ENCODE peak calls at places on chromosomes 13 and 19, in six cellular contexts. O is fibroblast of mammary gland; X is activated T-cell treated with anti-CD3 and anti-CD28 coated beads, Interleukin-2, amount 50 U/mL, for 4 hours; E is neural progenitor cell; V is NCI-H2081; W is stimulated activated CD8-positive, alpha-beta memory T cell treated with anti-CD3 and anti-CD28 coated beads, Interleukin-4, amount 100 ng/mL, for 4 hours. T is an unnamed sample.

GRCh38 chr19:6717036-6717435 is 3.4 kb downstream of the C3 start:
- DNase-seq in O (no peak), X (no peak), E (no peak), V (no peak), W (no peak), T (no peak)

GRCh38 chr13:45490068-45490467 is 25.3 kb downstream of the COG3 start:
- DNase-seq in O (no peak), X (no peak), E (no peak), V (no peak), W (no peak), T (no peak)

GRCh38 chr19:5828661-5829566 is 10.6 kb downstream of the FUT6 start:
- DNase-seq in O (no peak), X (no peak), E (peak), V (peak), W (no peak), T (no peak)

GRCh38 chr13:28530729-28531194 is 35.8 kb upstream of the FLT1 start:
- DNase-seq in O (peak), X (no peak), E (no peak), V (no peak), W (no peak), T (no peak)

GRCh38 chr19:57099199-57099661 is 20.6 kb upstream of the USP29 start:
- DNase-seq in O (peak), X (peak), E (peak), V (no peak), W (no peak), T (no peak)

GRCh38 chr13:75050419-75051066 is 431.4 kb downstream of the TBC1D4 start:
- DNase-seq in O (peak), X (no peak), E (no peak), V (no peak), W (no peak), T (no peak)

GRCh38 chr13:104779311-104779710 is 1713.1 kb upstream of the SLC10A2 start:
- DNase-seq in O (peak), X (no peak), E (peak), V (no peak), W (no peak), T (no peak)

GRCh38 chr13:112443191-112444000 is 67.2 kb downstream of the SPACA7 start:
- DNase-seq in O (no peak), X (no peak), E (peak), V (no peak), W (no peak), T (no peak)

GRCh38 chr19:7658219-7658686 is 10.6 kb upstream of the RETN start:
- DNase-seq in O (no peak), X (no peak), E (peak), V (no peak), W (no peak), T (no peak)

GRCh38 chr19:37309834-37310575 is 60.9 kb upstream of the ZNF527 start:
- DNase-seq in O (no peak), X (no peak), E (no peak), V (no peak), W (no peak), T (no peak)

GRCh38 chr19:13103961-13104847 is 1.5 kb upstream of the LYL1 start:
- DNase-seq in O (no peak), X (peak), E (peak), V (no peak), W (no peak), T (no peak)

GRCh38 chr13:64793131-64793530 is 2437.0 kb downstream of the PCDH9 start:
- DNase-seq in O (no peak), X (no peak), E (no peak), V (no peak), W (no peak), T (no peak)

GRCh38 chr13:110528371-110528770 is 33.2 kb downstream of the RAB20 start:
- DNase-seq in O (peak), X (no peak), E (no peak), V (no peak), W (no peak), T (no peak)

GRCh38 chr13:27461940-27462584 is 11.7 kb upstream of the MTIF3 start:
- DNase-seq in O (no peak), X (no peak), E (no peak), V (no peak), W (no peak), T (no peak)

GRCh38 chr19:21321134-21321533 is 8.1 kb downstream of the ZNF708 start:
- DNase-seq in O (peak), X (no peak), E (no peak), V (no peak), W (no peak), T (no peak)

GRCh38 chr13:86601351-86601750 is 802.1 kb upstream of the SLITRK6 start:
- DNase-seq in O (peak), X (no peak), E (no peak), V (no peak), W (no peak), T (no peak)

GRCh38 chr13:76822691-76823267 is 63.4 kb downstream of the KCTD12 start:
- DNase-seq in O (peak), X (no peak), E (no peak), V (no peak), W (no peak), T (no peak)

GRCh38 chr19:50835785-50836542 is 2.6 kb upstream of the KLK15 start:
- DNase-seq in O (peak), X (peak), E (peak), V (peak), W (no peak), T (no peak)

GRCh38 chr13:38582133-38582532 is 104.7 kb upstream of the FREM2 start:
- DNase-seq in O (peak), X (no peak), E (peak), V (peak), W (no peak), T (no peak)

GRCh38 chr13:110028311-110028710 is 241.9 kb upstream of the IRS2 start:
- DNase-seq in O (no peak), X (no peak), E (no peak), V (no peak), W (no peak), T (no peak)

GRCh38 chr19:934865-935422 is 9.1 kb downstream of the ARID3A start:
- DNase-seq in O (peak), X (no peak), E (no peak), V (peak), W (no peak), T (no peak)

GRCh38 chr13:80214521-80214941 is 126.4 kb downstream of the SPRY2 start:
- DNase-seq in O (no peak), X (no peak), E (no peak), V (no peak), W (no peak), T (no peak)

GRCh38 chr13:25267715-25268114 is 19.6 kb downstream of the MTMR6 start:
- DNase-seq in O (peak), X (no peak), E (no peak), V (no peak), W (no peak), T (no peak)

GRCh38 chr19:51726049-51726448 is 2.3 kb upstream of the HAS1 start:
- DNase-seq in O (peak), X (no peak), E (no peak), V (no peak), W (no peak), T (no peak)

GRCh38 chr13:97015661-97016350 is 21.5 kb upstream of the OXGR1 start:
- DNase-seq in O (no peak), X (no peak), E (no peak), V (no peak), W (no peak), T (no peak)

GRCh38 chr13:113976711-113977684 is 3.1 kb upstream of the C13orf46 start:
- DNase-seq in O (peak), X (no peak), E (no peak), V (no peak), W (no peak), T (no peak)

GRCh38 chr19:46408611-46409039 is 4.7 kb downstream of the CCDC8 start:
- DNase-seq in O (peak), X (no peak), E (peak), V (no peak), W (no peak), T (no peak)

GRCh38 chr13:43514326-43514725 is 272.4 kb downstream of the ENOX1 start:
- DNase-seq in O (no peak), X (no peak), E (no peak), V (no peak), W (no peak), T (no peak)

GRCh38 chr13:99266827-99267226 is 8.6 kb upstream of the GPR18 start:
- DNase-seq in O (no peak), X (no peak), E (no peak), V (no peak), W (no peak), T (no peak)

GRCh38 chr13:20360041-20360491 is 127.9 kb upstream of the GJB6 start:
- DNase-seq in O (peak), X (no peak), E (no peak), V (no peak), W (no peak), T (no peak)

GRCh38 chr19:18290250-18291018 is 9.0 kb upstream of the JUND start:
- DNase-seq in O (no peak), X (peak), E (no peak), V (no peak), W (peak), T (no peak)

GRCh38 chr13:106566682-106567420 is 1.1 kb downstream of the ARGLU1 start:
- DNase-seq in O (peak), X (no peak), E (peak), V (peak), W (peak), T (no peak)

GRCh38 chr13:94641432-94641941 is 39.8 kb downstream of the GPR180 start:
- DNase-seq in O (peak), X (no peak), E (no peak), V (peak), W (no peak), T (peak)